ENCODE peak calls at places on chromosomes 12 and 14, in five cellular contexts. One of them, this sample, is unnamed. For H3K4me1, the result is how much of the 10 kb centered on the place peaks cover.

GRCh38 chr12:132538336-132539015 is 48.5 kb downstream of the FBRSL1 start:
- DNase-seq in tibial artery: no peak
- DNase-seq in RWPE2: no peak
- DNase-seq in right lobe of liver: no peak
- DNase-seq in uterus: no peak
- DNase-seq in this sample: no peak

GRCh38 chr14:29937116-29937515 is 9.5 kb upstream of the PRKD1 start:
- DNase-seq in RWPE2: no peak
- DNase-seq in uterus: no peak
- DNase-seq in tibial artery: no peak
- DNase-seq in right lobe of liver: no peak
- DNase-seq in this sample: no peak

GRCh38 chr14:101813833-101814232 is 52.3 kb downstream of the PPP2R5C start:
- DNase-seq in right lobe of liver: no peak
- DNase-seq in uterus: no peak
- DNase-seq in RWPE2: no peak
- DNase-seq in tibial artery: no peak
- DNase-seq in this sample: no peak

GRCh38 chr14:68244272-68244975 is 424.8 kb downstream of the RAD51B start:
- DNase-seq in tibial artery: no peak
- DNase-seq in uterus: no peak
- DNase-seq in RWPE2: no peak
- DNase-seq in right lobe of liver: no peak
- DNase-seq in this sample: no peak

GRCh38 chr12:107788690-107789458 is 14.4 kb downstream of the ASCL4 start:
- DNase-seq in tibial artery: no peak
- DNase-seq in right lobe of liver: no peak
- DNase-seq in RWPE2: no peak
- DNase-seq in uterus: no peak
- DNase-seq in this sample: no peak

GRCh38 chr14:100476012-100476822 is 111.0 kb downstream of the BEGAIN start:
- DNase-seq in uterus: no peak
- DNase-seq in RWPE2: no peak
- DNase-seq in right lobe of liver: no peak
- DNase-seq in tibial artery: no peak
- DNase-seq in this sample: no peak

GRCh38 chr14:64060199-64060545 is 207.4 kb downstream of the SYNE2 start:
- DNase-seq in tibial artery: no peak
- DNase-seq in right lobe of liver: no peak
- DNase-seq in RWPE2: no peak
- DNase-seq in uterus: no peak
- DNase-seq in this sample: no peak

GRCh38 chr14:89060191-89060590 is 235.7 kb downstream of the TTC8 start:
- DNase-seq in uterus: no peak
- DNase-seq in RWPE2: no peak
- DNase-seq in tibial artery: no peak
- DNase-seq in right lobe of liver: no peak
- DNase-seq in this sample: no peak

GRCh38 chr14:54712371-54712998 is 145.6 kb downstream of the SAMD4A start:
- DNase-seq in uterus: no peak
- DNase-seq in tibial artery: peak
- DNase-seq in right lobe of liver: no peak
- DNase-seq in RWPE2: no peak
- DNase-seq in this sample: no peak

GRCh38 chr14:42224053-42224888 is 617.6 kb downstream of the LRFN5 start:
- DNase-seq in right lobe of liver: peak
- DNase-seq in tibial artery: no peak
- DNase-seq in RWPE2: peak
- DNase-seq in uterus: peak
- DNase-seq in this sample: peak

GRCh38 chr12:67161322-67161918 is 107.7 kb upstream of the CAND1 start:
- DNase-seq in RWPE2: no peak
- DNase-seq in right lobe of liver: peak
- DNase-seq in uterus: no peak
- DNase-seq in tibial artery: no peak
- DNase-seq in this sample: peak

GRCh38 chr14:68762944-68763831 is 29.7 kb downstream of the ZFP36L1 start:
- DNase-seq in uterus: peak
- DNase-seq in right lobe of liver: peak
- DNase-seq in RWPE2: no peak
- DNase-seq in tibial artery: no peak
- DNase-seq in this sample: peak

GRCh38 chr14:34593740-34594375 is 36.1 kb downstream of the SNX6 start:
- DNase-seq in right lobe of liver: peak
- DNase-seq in uterus: no peak
- DNase-seq in RWPE2: no peak
- DNase-seq in tibial artery: peak
- DNase-seq in this sample: no peak

GRCh38 chr14:59297070-59297766 is 108.8 kb downstream of the DAAM1 start:
- DNase-seq in uterus: no peak
- DNase-seq in right lobe of liver: peak
- DNase-seq in tibial artery: no peak
- DNase-seq in RWPE2: no peak
- DNase-seq in this sample: no peak

GRCh38 chr12:80598004-80598606 is 109.3 kb upstream of the MYF6 start:
- DNase-seq in RWPE2: peak
- DNase-seq in tibial artery: no peak
- DNase-seq in right lobe of liver: no peak
- DNase-seq in uterus: no peak
- DNase-seq in this sample: no peak

GRCh38 chr12:85955127-85955526 is 81.0 kb downstream of the NTS start:
- DNase-seq in RWPE2: no peak
- DNase-seq in uterus: no peak
- DNase-seq in right lobe of liver: no peak
- DNase-seq in tibial artery: no peak
- DNase-seq in this sample: no peak

GRCh38 chr14:105854600-105855245 is 328.3 kb downstream of the TMEM121 start:
- DNase-seq in RWPE2: peak
- DNase-seq in right lobe of liver: no peak
- DNase-seq in uterus: peak
- DNase-seq in tibial artery: peak
- DNase-seq in this sample: no peak

GRCh38 chr14:49607583-49607982 is 8.8 kb downstream of the LRR1 start:
- DNase-seq in RWPE2: no peak
- DNase-seq in uterus: no peak
- DNase-seq in tibial artery: no peak
- DNase-seq in right lobe of liver: no peak
- DNase-seq in this sample: no peak

GRCh38 chr12:56146492-56147460 is 5.6 kb upstream of the MYL6B start:
- DNase-seq in RWPE2: no peak
- DNase-seq in tibial artery: no peak
- DNase-seq in uterus: no peak
- DNase-seq in right lobe of liver: no peak
- DNase-seq in this sample: no peak

GRCh38 chr14:94077111-94077821 is 3.7 kb downstream of the DDX24 start:
- DNase-seq in RWPE2: no peak
- DNase-seq in tibial artery: no peak
- DNase-seq in right lobe of liver: no peak
- DNase-seq in uterus: no peak
- DNase-seq in this sample: no peak

GRCh38 chr14:94077823-94078222 is 3.2 kb downstream of the DDX24 start:
- DNase-seq in RWPE2: no peak
- DNase-seq in tibial artery: no peak
- DNase-seq in right lobe of liver: no peak
- DNase-seq in uterus: no peak
- DNase-seq in this sample: no peak

GRCh38 chr14:94079891-94080605 is 954 bp downstream of the DDX24 start:
- DNase-seq in RWPE2: no peak
- DNase-seq in tibial artery: no peak
- DNase-seq in right lobe of liver: no peak
- DNase-seq in uterus: no peak
- DNase-seq in this sample: no peak

GRCh38 chr14:94080606-94081385 is at the start of the genes DDX24 and IFI27L1:
- DNase-seq in uterus: peak
- DNase-seq in RWPE2: peak
- DNase-seq in right lobe of liver: peak
- DNase-seq in tibial artery: peak
- DNase-seq in this sample: peak

DNA sequence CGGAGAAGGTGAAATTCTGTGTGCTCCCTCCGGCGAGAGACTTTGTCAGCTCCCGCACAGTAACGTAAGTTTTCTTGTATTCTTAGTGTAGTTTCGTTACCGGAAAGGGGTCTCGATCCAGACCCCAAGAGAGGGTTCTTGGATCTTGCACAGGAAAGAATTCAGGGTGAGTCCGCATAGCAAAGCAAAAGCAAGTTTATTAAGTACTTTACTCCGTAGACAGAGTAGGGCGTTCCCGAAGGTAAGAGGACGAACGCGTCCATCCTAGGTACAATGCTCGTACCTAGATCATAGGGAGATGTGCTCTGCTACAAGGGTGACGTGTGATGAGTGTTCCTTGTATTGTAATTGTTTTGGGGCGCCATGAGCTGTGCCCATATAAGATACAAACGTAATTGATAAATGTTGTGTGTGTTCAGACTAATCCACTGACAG is 293 bp downstream of the IFI27L1 start:
- DNase-seq in uterus: no peak
- DNase-seq in right lobe of liver: no peak
- DNase-seq in RWPE2: no peak
- DNase-seq in tibial artery: no peak
- DNase-seq in this sample: no peak
- TF ChIP-seq CTCF in uterus: no peak
- TF ChIP-seq CTCF in right lobe of liver: no peak
- TF ChIP-seq CTCF in RWPE2: no peak
- TF ChIP-seq CTCF in tibial artery: no peak
- TF ChIP-seq CTCF in this sample: no peak

DNA sequence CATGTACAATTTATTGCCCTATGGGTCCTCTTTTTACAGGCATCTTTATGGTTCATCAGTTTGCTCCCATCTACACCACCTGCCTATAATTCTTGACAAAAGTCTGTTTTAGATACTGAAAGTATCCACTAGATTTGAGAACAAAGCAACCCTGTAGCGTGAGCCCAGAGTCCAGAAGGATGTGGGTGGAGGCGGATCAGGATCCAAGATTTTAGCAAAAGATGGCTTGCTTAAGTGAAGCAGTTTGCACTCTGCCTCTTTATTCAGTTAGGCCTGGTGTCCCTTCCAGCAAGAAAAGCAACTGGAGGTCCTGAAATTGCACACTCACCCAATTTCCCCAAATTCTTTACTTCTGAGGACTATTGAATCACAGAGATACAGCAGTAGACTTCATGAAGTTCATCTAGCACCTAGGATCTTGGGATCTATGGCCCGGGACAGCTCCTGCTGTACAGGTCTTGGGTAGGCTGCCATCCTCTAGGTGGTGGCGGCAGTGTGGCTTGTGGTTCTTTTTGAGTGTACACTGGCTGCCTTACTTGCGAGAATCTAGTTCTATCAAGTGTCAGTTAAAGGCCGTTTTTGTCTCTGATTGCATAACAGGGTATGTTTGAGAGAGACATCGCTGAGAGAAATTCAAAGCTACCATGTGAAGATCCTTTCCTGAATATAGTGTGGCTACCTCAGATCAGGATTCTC is 873.2 kb downstream of the NRXN3 start:
- DNase-seq in right lobe of liver: no peak
- DNase-seq in uterus: no peak
- DNase-seq in tibial artery: no peak
- DNase-seq in RWPE2: no peak
- DNase-seq in this sample: no peak
- H3K4me1 ChIP-seq in right lobe of liver: under half
- H3K4me1 ChIP-seq in uterus: under half
- H3K4me1 ChIP-seq in tibial artery: under half
- H3K4me1 ChIP-seq in RWPE2: under half
- H3K4me1 ChIP-seq in this sample: under half

GRCh38 chr12:54000105-54000773 is at the start of gene HOXC9:
- DNase-seq in tibial artery: no peak
- DNase-seq in right lobe of liver: no peak
- DNase-seq in RWPE2: no peak
- DNase-seq in uterus: no peak
- DNase-seq in this sample: peak
- H3K4me3 ChIP-seq in tibial artery: peak
- H3K4me3 ChIP-seq in right lobe of liver: no peak
- H3K4me3 ChIP-seq in RWPE2: peak
- H3K4me3 ChIP-seq in uterus: peak
- H3K4me3 ChIP-seq in this sample: peak

GRCh38 chr12:114658002-114658441 is 26.0 kb downstream of the TBX3 start:
- DNase-seq in right lobe of liver: no peak
- DNase-seq in uterus: no peak
- DNase-seq in tibial artery: no peak
- DNase-seq in RWPE2: no peak
- DNase-seq in this sample: no peak

GRCh38 chr12:114657597-114657920 is 26.4 kb downstream of the TBX3 start:
- DNase-seq in uterus: no peak
- DNase-seq in RWPE2: no peak
- DNase-seq in tibial artery: no peak
- DNase-seq in right lobe of liver: no peak
- DNase-seq in this sample: no peak

GRCh38 chr12:114661245-114661644 is 22.7 kb downstream of the TBX3 start:
- DNase-seq in uterus: peak
- DNase-seq in tibial artery: no peak
- DNase-seq in right lobe of liver: no peak
- DNase-seq in RWPE2: no peak
- DNase-seq in this sample: no peak

GRCh38 chr12:114656906-114657596 is 26.9 kb downstream of the TBX3 start:
- DNase-seq in tibial artery: no peak
- DNase-seq in uterus: no peak
- DNase-seq in right lobe of liver: no peak
- DNase-seq in RWPE2: no peak
- DNase-seq in this sample: no peak

DNA sequence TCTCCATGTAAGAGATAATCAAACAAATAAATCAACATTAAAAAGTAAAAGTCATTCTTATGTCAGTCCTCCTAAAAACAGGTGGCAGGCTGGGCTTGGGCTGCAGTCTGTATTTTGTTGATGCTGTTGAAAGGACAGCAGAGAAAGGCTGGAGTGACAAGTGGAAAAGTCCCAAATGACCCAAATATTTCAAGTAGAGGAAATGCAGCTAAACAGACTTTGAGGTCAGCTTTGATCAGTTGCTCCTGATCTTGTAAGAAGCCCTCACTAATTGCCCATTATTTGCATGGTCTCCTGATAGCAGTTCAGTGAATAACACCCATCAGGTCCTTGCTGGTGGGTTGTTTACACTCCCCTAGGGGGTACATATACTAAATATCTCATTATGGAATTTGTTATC is 24.9 kb downstream of the TBX3 start:
- DNase-seq in RWPE2: no peak
- DNase-seq in right lobe of liver: no peak
- DNase-seq in tibial artery: no peak
- DNase-seq in uterus: no peak
- DNase-seq in this sample: no peak
- TF ChIP-seq CTCF in RWPE2: no peak
- TF ChIP-seq CTCF in right lobe of liver: no peak
- TF ChIP-seq CTCF in tibial artery: no peak
- TF ChIP-seq CTCF in uterus: no peak
- TF ChIP-seq CTCF in this sample: no peak

DNA sequence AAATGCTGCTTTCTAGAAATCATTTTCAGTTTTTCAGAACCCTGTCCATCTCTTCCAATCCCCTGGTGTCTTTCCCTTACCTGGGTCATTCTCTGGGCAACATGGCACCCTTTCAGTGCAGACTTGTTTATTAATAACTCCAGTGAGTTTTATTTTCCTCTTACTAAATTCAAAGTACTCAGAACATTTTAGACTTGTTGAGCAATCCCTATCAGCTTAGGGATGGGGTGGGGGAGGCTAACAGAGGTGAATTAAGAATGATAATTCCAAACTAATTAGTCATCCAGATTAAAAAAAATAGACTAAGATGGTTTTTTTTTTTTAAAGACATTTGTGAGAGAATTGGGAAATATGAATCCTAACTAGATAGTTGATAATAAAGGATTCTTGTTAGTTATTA is 10.7 kb downstream of the GPRC5A start:
- DNase-seq in uterus: peak
- DNase-seq in right lobe of liver: no peak
- DNase-seq in RWPE2: no peak
- DNase-seq in tibial artery: no peak
- DNase-seq in this sample: no peak
- H3K4me1 ChIP-seq in uterus: under half
- H3K4me1 ChIP-seq in right lobe of liver: under half
- H3K4me1 ChIP-seq in RWPE2: half or more
- H3K4me1 ChIP-seq in tibial artery: half or more
- H3K4me1 ChIP-seq in this sample: under half